ENCODE peak calls at places on chromosomes 2 and 18, in ten cellular contexts. Y is NAMALWA; V is activated CD4-positive, alpha-beta T cell treated with anti-CD3 and anti-CD28 coated beads for 24 hours; Q is GM03348; E is posterior cingulate gyrus; M is nephron progenitor cell; F is NCI-H2171 treated with DMSO at 0.1 percent for 48 hours; N is HTR-8/SVneo; R is GM23338; X is AG04450. S is an unnamed sample.

GRCh38 chr2:119476301-119477117 is 44.9 kb downstream of the TMEM37 start:
- DNase-seq in Y (peak), V (peak), Q (peak), E (peak), M (peak), F (peak), N (peak), R (peak), X (peak), S (peak)

GRCh38 chr2:227010433-227010832 is 153.6 kb downstream of the COL4A4 start:
- DNase-seq in Y (no peak), V (no peak), Q (peak), E (no peak), M (no peak), F (no peak), N (no peak), R (no peak), X (peak), S (no peak)

GRCh38 chr2:200159829-200160781 is 146.4 kb upstream of the SPATS2L start:
- DNase-seq in Y (no peak), V (no peak), Q (no peak), E (no peak), M (no peak), F (peak), N (no peak), R (no peak), X (no peak), S (no peak)

GRCh38 chr18:55250729-55251128 is 291.5 kb upstream of the CCDC68 start:
- DNase-seq in Y (no peak), V (no peak), Q (peak), E (no peak), M (no peak), F (no peak), N (no peak), R (no peak), X (no peak), S (no peak)

GRCh38 chr2:152036611-152037469 is 62.0 kb downstream of the CACNB4 start:
- DNase-seq in Y (peak), V (peak), Q (peak), E (peak), M (peak), F (peak), N (peak), R (peak), X (peak), S (peak)

GRCh38 chr2:98297817-98298684 is 48.2 kb upstream of the CNGA3 start:
- DNase-seq in Y (no peak), V (no peak), Q (no peak), E (no peak), M (no peak), F (no peak), N (no peak), R (peak), X (no peak), S (no peak)

GRCh38 chr2:229174794-229175529 is 96.1 kb downstream of the PID1 start:
- DNase-seq in Y (no peak), V (no peak), Q (peak), E (no peak), M (no peak), F (no peak), N (no peak), R (no peak), X (no peak), S (no peak)

GRCh38 chr2:170525566-170525900 is 189.6 kb upstream of the SP5 start:
- DNase-seq in Y (no peak), V (no peak), Q (peak), E (no peak), M (no peak), F (no peak), N (peak), R (no peak), X (peak), S (no peak)

GRCh38 chr2:240418311-240418710 is 17.2 kb upstream of the GPC1 start:
- DNase-seq in Y (no peak), V (no peak), Q (no peak), E (no peak), M (no peak), F (no peak), N (no peak), R (no peak), X (no peak), S (no peak)

GRCh38 chr2:23285076-23285795 is 99.7 kb upstream of the KLHL29 start:
- DNase-seq in Y (no peak), V (no peak), Q (no peak), E (no peak), M (no peak), F (no peak), N (no peak), R (no peak), X (no peak), S (no peak)

GRCh38 chr18:48544661-48545415 is 6.0 kb downstream of the CTIF start:
- DNase-seq in Y (no peak), V (no peak), Q (no peak), E (no peak), M (no peak), F (no peak), N (no peak), R (no peak), X (no peak), S (no peak)

GRCh38 chr2:189474526-189474925 is 33.3 kb downstream of the WDR75 start:
- DNase-seq in Y (no peak), V (no peak), Q (no peak), E (no peak), M (no peak), F (peak), N (no peak), R (no peak), X (no peak), S (no peak)

GRCh38 chr2:170425291-170425751 is 247.4 kb downstream of the MYO3B start:
- DNase-seq in Y (no peak), V (no peak), Q (peak), E (no peak), M (no peak), F (no peak), N (no peak), R (no peak), X (no peak), S (no peak)

GRCh38 chr2:174336403-174337336 is 1.9 kb downstream of the SP9 start:
- DNase-seq in Y (no peak), V (no peak), Q (peak), E (no peak), M (peak), F (peak), N (peak), R (peak), X (no peak), S (peak)

GRCh38 chr2:104091894-104092293 is 762.0 kb upstream of the POU3F3 start:
- DNase-seq in Y (no peak), V (no peak), Q (no peak), E (no peak), M (no peak), F (no peak), N (no peak), R (peak), X (no peak), S (no peak)

GRCh38 chr18:53698907-53699306 is 525.6 kb downstream of the MBD2 start:
- DNase-seq in Y (peak), V (no peak), Q (peak), E (peak), M (peak), F (peak), N (no peak), R (peak), X (no peak), S (no peak)

GRCh38 chr18:36534154-36534688 is 236.7 kb downstream of the FHOD3 start:
- DNase-seq in Y (peak), V (no peak), Q (no peak), E (no peak), M (no peak), F (no peak), N (no peak), R (no peak), X (no peak), S (no peak)

GRCh38 chr2:110157153-110157793 is 41.7 kb upstream of the MALL start:
- DNase-seq in Y (peak), V (no peak), Q (peak), E (no peak), M (peak), F (peak), N (peak), R (peak), X (peak), S (peak)

GRCh38 chr2:13335862-13336535 is 619.3 kb downstream of the TRIB2 start:
- DNase-seq in Y (no peak), V (no peak), Q (no peak), E (no peak), M (no peak), F (no peak), N (no peak), R (no peak), X (no peak), S (no peak)

GRCh38 chr18:22176622-22177495 is 7.5 kb downstream of the GATA6 start:
- DNase-seq in Y (no peak), V (no peak), Q (no peak), E (no peak), M (peak), F (no peak), N (no peak), R (peak), X (no peak), S (no peak)

GRCh38 chr2:211729433-211729832 is 809.2 kb downstream of the ERBB4 start:
- DNase-seq in Y (no peak), V (no peak), Q (no peak), E (no peak), M (no peak), F (no peak), N (no peak), R (no peak), X (no peak), S (no peak)

GRCh38 chr2:207163815-207164747 is 1.7 kb downstream of the KLF7 start:
- DNase-seq in Y (no peak), V (no peak), Q (no peak), E (peak), M (peak), F (peak), N (no peak), R (peak), X (no peak), S (peak)

GRCh38 chr2:43161650-43162542 is 64.5 kb downstream of the ZFP36L2 start:
- DNase-seq in Y (no peak), V (no peak), Q (no peak), E (no peak), M (no peak), F (no peak), N (no peak), R (no peak), X (no peak), S (no peak)

GRCh38 chr2:62577994-62578836 is 72.2 kb upstream of the TMEM17 start:
- DNase-seq in Y (no peak), V (no peak), Q (peak), E (no peak), M (no peak), F (no peak), N (peak), R (no peak), X (peak), S (no peak)

GRCh38 chr2:222882484-222882928 is 21.7 kb downstream of the ACSL3 start:
- DNase-seq in Y (no peak), V (no peak), Q (no peak), E (no peak), M (no peak), F (peak), N (no peak), R (no peak), X (no peak), S (no peak)

GRCh38 chr18:27165412-27165811 is 19.7 kb downstream of the CHST9 start:
- DNase-seq in Y (no peak), V (no peak), Q (no peak), E (no peak), M (no peak), F (no peak), N (no peak), R (no peak), X (no peak), S (no peak)

GRCh38 chr2:161905389-161906046 is 168.5 kb downstream of the DPP4 start:
- DNase-seq in Y (peak), V (no peak), Q (no peak), E (no peak), M (no peak), F (no peak), N (peak), R (no peak), X (no peak), S (peak)

GRCh38 chr18:24126155-24126947 is 12.5 kb upstream of the CABYR start:
- DNase-seq in Y (no peak), V (no peak), Q (peak), E (no peak), M (no peak), F (peak), N (no peak), R (no peak), X (no peak), S (no peak)

GRCh38 chr2:172090947-172091625 is 5.8 kb downstream of the DLX1 start:
- DNase-seq in Y (no peak), V (no peak), Q (no peak), E (no peak), M (no peak), F (no peak), N (no peak), R (peak), X (no peak), S (no peak)

GRCh38 chr2:201406077-201406662 is 45.1 kb downstream of the TRAK2 start:
- DNase-seq in Y (no peak), V (no peak), Q (peak), E (no peak), M (no peak), F (peak), N (no peak), R (no peak), X (peak), S (no peak)

GRCh38 chr2:209721497-209721896 is 50.1 kb upstream of the UNC80 start:
- DNase-seq in Y (no peak), V (no peak), Q (no peak), E (no peak), M (no peak), F (no peak), N (no peak), R (no peak), X (no peak), S (no peak)

GRCh38 chr18:80185545-80185944 is 61.8 kb downstream of the PARD6G start:
- DNase-seq in Y (no peak), V (no peak), Q (no peak), E (no peak), M (no peak), F (no peak), N (no peak), R (no peak), X (no peak), S (no peak)

GRCh38 chr18:73688851-73689659 is 458.6 kb downstream of the FBXO15 start:
- DNase-seq in Y (peak), V (no peak), Q (peak), E (no peak), M (peak), F (no peak), N (no peak), R (peak), X (peak), S (no peak)

GRCh38 chr18:31044926-31045325 is 2.4 kb upstream of the DSC3 start:
- DNase-seq in Y (no peak), V (no peak), Q (no peak), E (no peak), M (no peak), F (no peak), N (no peak), R (no peak), X (no peak), S (no peak)